ENCODE peak calls at places on chromosomes 13 and 19, in seven cellular contexts. Q is neural progenitor cell, E is GM23248, V is GM23338, D is hepatocyte, K is OCI-LY7, F is PC-3. L is an unnamed sample.

GRCh38 chr13:110201114-110201513 is 105.8 kb downstream of the COL4A1 start:
- DNase-seq in E (no peak), Q (no peak), K (no peak), D (no peak), F (no peak), V (no peak), L (no peak)

GRCh38 chr13:46804391-46804815 is 7.4 kb upstream of the ESD start:
- DNase-seq in D (no peak), V (no peak), Q (no peak), E (peak; percentile 94), F (peak; percentile 91), K (no peak), L (no peak)

GRCh38 chr13:52348983-52349780 is 56.8 kb downstream of the THSD1 start:
- DNase-seq in F (peak; percentile 69), E (peak; percentile 92), D (peak; percentile 71), Q (no peak), V (no peak), K (no peak), L (no peak)

GRCh38 chr13:35791191-35791902 is 314.9 kb upstream of the MAB21L1 start:
- DNase-seq in F (peak; percentile 60), E (peak; percentile 90), K (no peak), V (no peak), Q (no peak), D (no peak), L (no peak)

GRCh38 chr19:38290631-38291147 is 13.4 kb upstream of the C19orf33 start:
- DNase-seq in Q (no peak), E (peak; percentile 98), K (no peak), D (peak; percentile 48), V (no peak), F (peak; percentile 97), L (no peak)

GRCh38 chr19:46491975-46492682 is 3.5 kb downstream of the PNMA8B start:
- DNase-seq in F (no peak), V (peak; percentile 34), Q (no peak), D (no peak), E (no peak), K (no peak), L (no peak)

GRCh38 chr13:20403826-20404225 is 121.8 kb downstream of the CRYL1 start:
- DNase-seq in Q (no peak), F (no peak), E (no peak), D (no peak), K (no peak), V (no peak), L (no peak)

GRCh38 chr13:31964168-31964567 is 67.4 kb upstream of the FRY start:
- DNase-seq in F (no peak), E (no peak), Q (no peak), D (no peak), K (no peak), V (no peak), L (no peak)

GRCh38 chr13:44768775-44769578 is 192.8 kb upstream of the TSC22D1 start:
- DNase-seq in E (peak; percentile 66), F (peak; percentile 40), Q (no peak), V (no peak), D (peak; percentile 35), K (no peak), L (no peak)

GRCh38 chr19:35559281-35559659 is 4.2 kb downstream of the ATP4A start:
- DNase-seq in V (peak; percentile 26), F (no peak), Q (peak; percentile 31), D (no peak), E (no peak), K (peak; percentile 69), L (no peak)

GRCh38 chr19:16915135-16915534 is 26.3 kb downstream of the F2RL3 start:
- DNase-seq in V (no peak), Q (no peak), K (no peak), D (no peak), F (no peak), E (no peak), L (no peak)

DNA sequence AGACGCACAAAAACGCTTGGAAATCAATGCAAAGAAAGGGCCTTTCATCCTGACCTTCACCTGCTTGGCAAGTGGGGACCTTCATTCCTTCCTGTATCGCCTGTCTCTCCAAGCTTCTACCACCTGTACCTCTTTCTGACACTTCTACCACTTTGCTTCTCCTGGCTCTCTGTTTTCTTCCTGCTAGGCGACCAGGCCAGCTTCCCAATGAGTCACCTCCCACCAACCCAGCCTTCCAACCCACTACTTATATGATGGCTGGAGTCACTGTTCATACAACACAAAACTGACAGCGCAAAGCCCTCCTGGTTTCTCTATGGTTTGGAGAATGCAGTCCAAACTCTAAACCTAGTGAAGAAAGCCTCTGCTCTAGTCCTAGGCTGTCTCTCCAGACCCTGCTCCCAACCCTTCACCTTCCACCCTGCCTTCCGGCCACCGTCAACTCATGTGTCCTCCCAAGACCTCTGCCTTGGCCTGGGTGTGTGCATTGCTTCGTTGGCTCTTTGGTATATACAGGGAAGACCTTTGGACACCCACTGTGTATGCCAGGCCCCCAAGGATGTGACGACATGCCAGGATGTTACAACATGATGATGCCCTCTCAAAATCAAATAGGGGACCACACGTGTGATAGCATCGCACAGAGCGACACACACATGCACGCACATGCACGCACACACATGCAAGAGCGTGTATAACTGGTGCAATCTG is 148.5 kb downstream of the STK24 start:
- DNase-seq in F (no peak), V (no peak), K (no peak), Q (no peak), D (no peak), E (peak; percentile 36), L (no peak)
- H3K4me3 ChIP-seq in F (no peak overlapping the region), V (no peak overlapping the region), K (no peak overlapping the region), Q (no peak overlapping the region), D (no peak overlapping the region), E (no peak overlapping the region), L (no peak overlapping the region)

DNA sequence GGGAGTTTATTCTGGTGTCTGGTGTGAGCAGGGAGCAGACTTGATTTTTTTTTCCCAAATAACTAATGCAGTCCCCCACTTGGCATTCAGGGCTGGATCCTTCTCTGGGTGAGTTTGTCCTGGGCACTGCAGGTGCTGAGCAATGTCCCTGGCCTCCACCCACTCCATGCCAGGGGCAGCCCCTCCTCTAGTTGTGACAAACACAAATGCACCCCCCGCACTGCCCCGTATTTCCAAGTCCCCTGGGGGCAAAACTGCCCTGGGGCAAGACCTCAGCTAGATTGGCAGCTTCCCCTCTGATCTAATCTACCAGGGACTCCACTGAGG is 6.4 kb downstream of the MOB3A start:
- DNase-seq in V (no peak), D (no peak), E (no peak), Q (no peak), F (no peak), K (no peak), L (no peak)
- TF ChIP-seq EZH2phosphoT487 in V (no peak), D (no peak), E (no peak), Q (no peak), F (no peak), K (no peak), L (no peak)

GRCh38 chr19:48859711-48860572 is 8.5 kb downstream of the PLEKHA4 start:
- DNase-seq in Q (peak; percentile 37), F (peak; percentile 84), K (no peak), E (no peak), D (no peak), V (peak; percentile 97), L (no peak)
- H3K4me3 ChIP-seq in Q (no peak overlapping the region), F (peak overlapping the region; percentile 61), K (peak overlapping the region; percentile 52), E (no peak overlapping the region), D (no peak overlapping the region), V (no peak overlapping the region), L (no peak overlapping the region)

GRCh38 chr19:13765395-13766094 is 1.2 kb downstream of the MRI1 start:
- DNase-seq in K (no peak), V (peak; percentile 52), F (peak; percentile 35), Q (no peak), D (peak; percentile 23), E (peak; percentile 47), L (no peak)
- TF ChIP-seq EZH2phosphoT487 in K (no peak), V (no peak), F (no peak), Q (no peak), D (no peak), E (no peak), L (no peak)

DNA sequence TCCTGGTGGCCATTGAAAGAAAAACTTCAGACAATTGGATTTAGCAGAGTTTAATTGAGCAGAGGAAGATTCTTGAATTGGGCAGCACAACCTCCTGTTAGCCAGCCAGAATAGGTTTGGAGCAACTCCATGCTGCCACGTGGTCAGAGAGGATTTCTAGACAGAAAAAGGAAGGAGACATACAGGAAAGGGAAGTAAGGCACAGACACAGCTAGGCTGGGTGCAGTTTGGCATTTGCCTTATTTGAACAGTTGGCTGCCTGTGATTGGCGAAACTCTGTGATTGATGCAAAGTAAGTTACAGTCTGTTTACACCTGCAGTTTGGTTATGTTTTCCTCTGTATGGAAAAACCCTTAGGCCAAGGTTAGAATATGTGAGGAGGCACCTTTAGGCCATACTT is 85.8 kb upstream of the SPATA13 start:
- DNase-seq in D (no peak), K (no peak), Q (no peak), E (no peak), V (no peak), F (peak; percentile 54), L (no peak)
- H3K4me3 ChIP-seq in D (no peak overlapping the region), K (no peak overlapping the region), Q (no peak overlapping the region), E (no peak overlapping the region), V (no peak overlapping the region), F (no peak overlapping the region), L (no peak overlapping the region)

DNA sequence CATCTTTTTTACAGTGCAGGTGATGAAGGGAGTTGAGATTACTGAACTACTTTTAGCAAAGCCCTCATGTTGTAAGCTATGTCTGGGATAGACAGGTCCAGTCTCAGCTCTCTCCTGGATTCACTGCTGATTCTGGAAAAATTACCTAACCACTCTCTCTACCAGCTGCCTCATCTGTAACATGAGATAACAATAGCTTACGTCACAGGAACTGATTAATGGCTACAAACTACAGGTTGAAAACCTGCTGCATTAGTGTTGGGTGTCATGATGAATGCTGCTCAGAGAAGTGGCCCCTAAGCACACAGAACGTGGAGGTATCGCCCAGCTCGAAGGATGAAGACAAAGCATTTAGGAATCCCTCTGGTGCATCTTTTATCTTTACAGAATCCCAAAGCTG is 277.8 kb downstream of the ABCC4 start:
- DNase-seq in F (peak; percentile 77), Q (no peak), K (no peak), E (no peak), V (no peak), D (no peak), L (no peak)
- TF ChIP-seq EZH2phosphoT487 in F (no peak), Q (no peak), K (no peak), E (no peak), V (no peak), D (no peak), L (no peak)

DNA sequence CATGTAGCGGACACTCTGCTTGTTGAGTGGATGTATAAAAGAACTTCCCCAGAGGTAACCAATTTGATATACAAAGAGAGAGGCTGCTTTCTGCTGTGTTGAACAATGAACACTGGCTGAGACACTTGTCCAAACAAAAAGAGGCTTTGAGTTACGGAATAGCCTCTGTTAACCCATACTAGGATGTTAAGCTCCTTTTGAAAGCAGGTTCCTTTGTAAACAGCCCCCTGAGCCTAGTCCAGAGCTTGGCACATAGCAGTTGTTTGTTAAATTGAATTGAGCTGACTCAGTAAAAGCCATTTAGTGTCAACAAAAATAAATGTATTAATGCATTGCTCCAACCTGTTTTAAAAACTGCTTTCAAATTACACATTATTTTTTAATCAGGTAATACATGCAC is 200.1 kb downstream of the MZT1 start:
- DNase-seq in K (no peak), E (no peak), D (no peak), V (no peak), F (no peak), Q (peak; percentile 75), L (no peak)
- H3K4me3 ChIP-seq in K (no peak overlapping the region), E (no peak overlapping the region), D (no peak overlapping the region), V (no peak overlapping the region), F (no peak overlapping the region), Q (no peak overlapping the region), L (no peak overlapping the region)

GRCh38 chr19:19120308-19121156 is 17.7 kb downstream of the TMEM161A start:
- DNase-seq in K (peak; percentile 70), E (peak; percentile 10), F (no peak), V (peak; percentile 99), Q (peak; percentile 97), D (peak; percentile 72), L (no peak)
- TF ChIP-seq EZH2phosphoT487 in K (no peak), E (no peak), F (no peak), V (no peak), Q (no peak), D (no peak), L (no peak)

GRCh38 chr19:41535029-41535622 is 40.8 kb upstream of the CEACAM21 start:
- DNase-seq in V (no peak), E (no peak), F (no peak), K (peak; percentile 87), D (no peak), Q (no peak), L (peak; percentile 96)
- H3K4me3 ChIP-seq in V (no peak overlapping the region), E (no peak overlapping the region), F (no peak overlapping the region), K (peak overlapping the region; percentile 70), D (no peak overlapping the region), Q (no peak overlapping the region), L (peak overlapping the region; percentile 82)

L was measured in MM.1S.